ENCODE peak calls at places on chromosomes 16 and 17, in seven cellular contexts. One of them, this sample, is unnamed.

GRCh38 chr16:52725043-52725442 is 178.1 kb upstream of the TOX3 start:
- DNase-seq in heart right ventricle: no peak
- DNase-seq in brain microvascular endothelial cell: no peak
- DNase-seq in thyroid gland: no peak
- DNase-seq in DND-41: no peak
- DNase-seq in left ventricle myocardium inferior: no peak
- DNase-seq in hepatocyte: no peak
- DNase-seq in this sample: no peak

GRCh38 chr16:81940781-81941560 is 70.3 kb downstream of the SDR42E1 start:
- DNase-seq in heart right ventricle: no peak
- DNase-seq in brain microvascular endothelial cell: peak; percentile 28
- DNase-seq in thyroid gland: no peak
- DNase-seq in DND-41: no peak
- DNase-seq in left ventricle myocardium inferior: no peak
- DNase-seq in hepatocyte: peak; percentile 50
- DNase-seq in this sample: peak; percentile 24

GRCh38 chr16:27408012-27408601 is 6.1 kb downstream of the IL21R start:
- DNase-seq in heart right ventricle: no peak
- DNase-seq in brain microvascular endothelial cell: peak; percentile 87
- DNase-seq in thyroid gland: no peak
- DNase-seq in DND-41: no peak
- DNase-seq in left ventricle myocardium inferior: no peak
- DNase-seq in hepatocyte: no peak
- DNase-seq in this sample: no peak

GRCh38 chr16:77211880-77212735 is 12.9 kb downstream of the SYCE1L start:
- DNase-seq in heart right ventricle: peak; percentile 53
- DNase-seq in brain microvascular endothelial cell: no peak
- DNase-seq in thyroid gland: peak; percentile 76
- DNase-seq in DND-41: no peak
- DNase-seq in left ventricle myocardium inferior: peak; percentile 38
- DNase-seq in hepatocyte: peak; percentile 87
- DNase-seq in this sample: no peak

GRCh38 chr17:61678339-61678738 is 87.3 kb upstream of the NACA2 start:
- DNase-seq in heart right ventricle: no peak
- DNase-seq in brain microvascular endothelial cell: no peak
- DNase-seq in thyroid gland: no peak
- DNase-seq in DND-41: no peak
- DNase-seq in left ventricle myocardium inferior: no peak
- DNase-seq in hepatocyte: no peak
- DNase-seq in this sample: no peak

GRCh38 chr17:6444573-6445335 is 499 bp downstream of the PIMREG start:
- DNase-seq in heart right ventricle: no peak
- DNase-seq in brain microvascular endothelial cell: no peak
- DNase-seq in thyroid gland: no peak
- DNase-seq in DND-41: no peak
- DNase-seq in left ventricle myocardium inferior: no peak
- DNase-seq in hepatocyte: no peak
- DNase-seq in this sample: no peak

GRCh38 chr17:68987966-68988365 is 32.8 kb upstream of the ABCA8 start:
- DNase-seq in heart right ventricle: no peak
- DNase-seq in brain microvascular endothelial cell: no peak
- DNase-seq in thyroid gland: no peak
- DNase-seq in DND-41: no peak
- DNase-seq in left ventricle myocardium inferior: no peak
- DNase-seq in hepatocyte: no peak
- DNase-seq in this sample: no peak

GRCh38 chr16:84555418-84556196 is 51.1 kb upstream of the MEAK7 start:
- DNase-seq in heart right ventricle: no peak
- DNase-seq in brain microvascular endothelial cell: no peak
- DNase-seq in thyroid gland: peak; percentile 65
- DNase-seq in DND-41: no peak
- DNase-seq in left ventricle myocardium inferior: no peak
- DNase-seq in hepatocyte: no peak
- DNase-seq in this sample: no peak

GRCh38 chr17:30372755-30373154 is 6.0 kb upstream of the CPD start:
- DNase-seq in heart right ventricle: no peak
- DNase-seq in brain microvascular endothelial cell: no peak
- DNase-seq in thyroid gland: no peak
- DNase-seq in DND-41: no peak
- DNase-seq in left ventricle myocardium inferior: no peak
- DNase-seq in hepatocyte: no peak
- DNase-seq in this sample: no peak

GRCh38 chr17:82961366-82962162 is 117.8 kb upstream of the METRNL start:
- DNase-seq in heart right ventricle: no peak
- DNase-seq in brain microvascular endothelial cell: no peak
- DNase-seq in thyroid gland: no peak
- DNase-seq in DND-41: no peak
- DNase-seq in left ventricle myocardium inferior: peak; percentile 12
- DNase-seq in hepatocyte: no peak
- DNase-seq in this sample: no peak

GRCh38 chr16:86733526-86734254 is 155.3 kb downstream of the FOXL1 start:
- DNase-seq in heart right ventricle: no peak
- DNase-seq in brain microvascular endothelial cell: no peak
- DNase-seq in thyroid gland: no peak
- DNase-seq in DND-41: no peak
- DNase-seq in left ventricle myocardium inferior: no peak
- DNase-seq in hepatocyte: no peak
- DNase-seq in this sample: no peak

GRCh38 chr17:51166987-51167931 is 1.0 kb downstream of the NME2 start:
- DNase-seq in heart right ventricle: peak; percentile 56
- DNase-seq in brain microvascular endothelial cell: no peak
- DNase-seq in thyroid gland: peak; percentile 44
- DNase-seq in DND-41: peak; percentile 72
- DNase-seq in left ventricle myocardium inferior: peak; percentile 43
- DNase-seq in hepatocyte: peak; percentile 72
- DNase-seq in this sample: no peak

GRCh38 chr16:23317266-23317661 is 15.2 kb downstream of the SCNN1B start:
- DNase-seq in heart right ventricle: no peak
- DNase-seq in brain microvascular endothelial cell: no peak
- DNase-seq in thyroid gland: peak; percentile 65
- DNase-seq in DND-41: no peak
- DNase-seq in left ventricle myocardium inferior: no peak
- DNase-seq in hepatocyte: no peak
- DNase-seq in this sample: no peak

GRCh38 chr17:13544292-13544691 is 57.4 kb downstream of the HS3ST3A1 start:
- DNase-seq in heart right ventricle: no peak
- DNase-seq in brain microvascular endothelial cell: peak; percentile 97
- DNase-seq in thyroid gland: no peak
- DNase-seq in DND-41: no peak
- DNase-seq in left ventricle myocardium inferior: no peak
- DNase-seq in hepatocyte: peak; percentile 69
- DNase-seq in this sample: peak; percentile 81

GRCh38 chr16:24851700-24852099 is 5.9 kb downstream of the SLC5A11 start:
- DNase-seq in heart right ventricle: no peak
- DNase-seq in brain microvascular endothelial cell: no peak
- DNase-seq in thyroid gland: no peak
- DNase-seq in DND-41: no peak
- DNase-seq in left ventricle myocardium inferior: no peak
- DNase-seq in hepatocyte: no peak
- DNase-seq in this sample: no peak

GRCh38 chr16:58045096-58045495 is 19.5 kb downstream of the MMP15 start:
- DNase-seq in heart right ventricle: no peak
- DNase-seq in brain microvascular endothelial cell: no peak
- DNase-seq in thyroid gland: no peak
- DNase-seq in DND-41: no peak
- DNase-seq in left ventricle myocardium inferior: no peak
- DNase-seq in hepatocyte: no peak
- DNase-seq in this sample: no peak

DNA sequence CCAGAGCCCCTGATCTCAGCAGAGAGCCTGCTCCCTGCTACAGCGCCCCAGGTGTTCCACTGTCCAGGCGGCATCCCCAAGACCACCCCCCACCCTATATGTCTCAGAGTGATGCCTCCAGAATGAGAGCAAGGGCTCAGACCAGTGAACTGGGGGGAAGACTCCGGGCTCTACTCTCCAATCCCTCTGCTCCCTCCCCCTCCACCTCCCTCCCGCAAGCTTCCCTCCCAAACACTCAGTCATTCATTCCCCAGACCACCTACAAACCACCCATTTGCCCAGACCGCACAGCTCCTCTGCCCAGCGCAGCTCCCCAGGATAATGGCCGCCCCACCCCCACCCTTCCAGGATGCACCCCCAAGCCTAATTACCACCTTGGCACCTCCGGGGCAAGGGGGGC is 59.4 kb upstream of the TAC4 start:
- DNase-seq in heart right ventricle: no peak
- DNase-seq in brain microvascular endothelial cell: no peak
- DNase-seq in thyroid gland: no peak
- DNase-seq in DND-41: no peak
- DNase-seq in left ventricle myocardium inferior: no peak
- DNase-seq in hepatocyte: no peak
- DNase-seq in this sample: no peak
- H3K27me3 ChIP-seq in heart right ventricle: peaks cover 97% of the 10 kb centered on the region
- H3K27me3 ChIP-seq in brain microvascular endothelial cell: peaks cover 80% of the 10 kb centered on the region
- H3K27me3 ChIP-seq in thyroid gland: no peaks in the 10 kb centered on the region
- H3K27me3 ChIP-seq in DND-41: peaks cover 25% of the 10 kb centered on the region
- H3K27me3 ChIP-seq in left ventricle myocardium inferior: peaks cover 97% of the 10 kb centered on the region
- H3K27me3 ChIP-seq in hepatocyte: peaks cover 85% of the 10 kb centered on the region
- H3K27me3 ChIP-seq in this sample: peaks cover 71% of the 10 kb centered on the region

GRCh38 chr16:55756963-55757362 is 75.9 kb downstream of the CES1 start:
- DNase-seq in heart right ventricle: no peak
- DNase-seq in brain microvascular endothelial cell: no peak
- DNase-seq in thyroid gland: no peak
- DNase-seq in DND-41: no peak
- DNase-seq in left ventricle myocardium inferior: no peak
- DNase-seq in hepatocyte: no peak
- DNase-seq in this sample: no peak

GRCh38 chr16:55765161-55765560 is 67.7 kb downstream of the CES1 start:
- DNase-seq in heart right ventricle: no peak
- DNase-seq in brain microvascular endothelial cell: no peak
- DNase-seq in thyroid gland: no peak
- DNase-seq in DND-41: no peak
- DNase-seq in left ventricle myocardium inferior: no peak
- DNase-seq in hepatocyte: no peak
- DNase-seq in this sample: no peak

GRCh38 chr16:55760665-55761035 is 72.2 kb downstream of the CES1 start:
- DNase-seq in heart right ventricle: no peak
- DNase-seq in brain microvascular endothelial cell: no peak
- DNase-seq in thyroid gland: peak; percentile 1
- DNase-seq in DND-41: no peak
- DNase-seq in left ventricle myocardium inferior: peak; percentile 62
- DNase-seq in hepatocyte: no peak
- DNase-seq in this sample: no peak

DNA sequence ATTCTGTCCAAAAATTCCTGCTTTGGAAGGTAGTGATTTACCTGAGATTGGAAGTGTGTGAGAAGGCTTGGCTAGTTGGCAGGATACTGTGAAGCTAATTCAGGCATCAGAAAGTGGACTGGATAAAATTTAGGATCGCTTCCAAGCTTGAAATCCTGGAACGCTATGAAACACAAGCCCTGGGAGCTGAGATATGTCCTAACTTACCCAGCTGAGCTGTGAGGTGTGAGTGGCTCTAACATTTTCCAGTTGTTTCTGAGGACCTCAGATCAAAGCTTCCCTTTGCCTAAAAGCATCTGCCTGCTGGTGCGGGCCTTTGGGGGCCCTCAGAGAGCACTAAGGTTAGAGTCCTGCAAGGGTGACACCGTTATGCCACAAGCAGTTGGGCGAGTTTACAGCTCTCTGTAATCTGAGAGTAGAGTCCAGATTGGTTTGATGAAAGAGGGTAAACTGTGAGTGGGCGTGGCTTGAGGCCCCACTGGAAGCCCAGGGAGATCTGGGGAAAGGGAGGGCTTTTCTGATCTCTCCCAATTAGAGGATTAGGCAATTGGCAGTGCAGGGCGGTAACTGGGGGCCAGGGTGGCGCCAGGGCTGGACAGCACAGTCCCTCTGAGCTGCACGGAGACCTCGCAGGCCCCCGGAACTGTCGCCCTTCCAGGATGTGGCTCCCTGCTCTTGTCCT is 72.8 kb downstream of the CES1 start:
- DNase-seq in heart right ventricle: no peak
- DNase-seq in brain microvascular endothelial cell: no peak
- DNase-seq in thyroid gland: no peak
- DNase-seq in DND-41: no peak
- DNase-seq in left ventricle myocardium inferior: peak; percentile 24
- DNase-seq in hepatocyte: peak; percentile 40
- DNase-seq in this sample: no peak
- H3K4me3 ChIP-seq in heart right ventricle: peak overlapping the region; percentile 40
- H3K4me3 ChIP-seq in brain microvascular endothelial cell: no peak overlapping the region
- H3K4me3 ChIP-seq in thyroid gland: no peak overlapping the region
- H3K4me3 ChIP-seq in DND-41: no peak overlapping the region
- H3K4me3 ChIP-seq in left ventricle myocardium inferior: peak overlapping the region; percentile 51
- H3K4me3 ChIP-seq in hepatocyte: no peak overlapping the region
- H3K4me3 ChIP-seq in this sample: peak overlapping the region; percentile 17

GRCh38 chr17:351875-352420 is 659 bp downstream of the RPH3AL start:
- DNase-seq in heart right ventricle: no peak
- DNase-seq in brain microvascular endothelial cell: no peak
- DNase-seq in thyroid gland: no peak
- DNase-seq in DND-41: no peak
- DNase-seq in left ventricle myocardium inferior: no peak
- DNase-seq in hepatocyte: no peak
- DNase-seq in this sample: no peak

GRCh38 chr17:351436-351713 is 1.2 kb downstream of the RPH3AL start:
- DNase-seq in heart right ventricle: no peak
- DNase-seq in brain microvascular endothelial cell: no peak
- DNase-seq in thyroid gland: no peak
- DNase-seq in DND-41: no peak
- DNase-seq in left ventricle myocardium inferior: no peak
- DNase-seq in hepatocyte: no peak
- DNase-seq in this sample: no peak

GRCh38 chr17:349666-350065 is 2.9 kb downstream of the RPH3AL start:
- DNase-seq in heart right ventricle: no peak
- DNase-seq in brain microvascular endothelial cell: no peak
- DNase-seq in thyroid gland: no peak
- DNase-seq in DND-41: no peak
- DNase-seq in left ventricle myocardium inferior: no peak
- DNase-seq in hepatocyte: no peak
- DNase-seq in this sample: no peak

GRCh38 chr17:352421-353212 is at the start of gene RPH3AL:
- DNase-seq in heart right ventricle: peak; percentile 55
- DNase-seq in brain microvascular endothelial cell: peak; percentile 24
- DNase-seq in thyroid gland: peak; percentile 91
- DNase-seq in DND-41: no peak
- DNase-seq in left ventricle myocardium inferior: no peak
- DNase-seq in hepatocyte: peak; percentile 87
- DNase-seq in this sample: no peak

GRCh38 chr17:350706-351435 is 1.7 kb downstream of the RPH3AL start:
- DNase-seq in heart right ventricle: peak; percentile 83
- DNase-seq in brain microvascular endothelial cell: no peak
- DNase-seq in thyroid gland: peak; percentile 61
- DNase-seq in DND-41: no peak
- DNase-seq in left ventricle myocardium inferior: peak; percentile 83
- DNase-seq in hepatocyte: peak; percentile 69
- DNase-seq in this sample: no peak
- TF ChIP-seq CTCF in heart right ventricle: no peak
- TF ChIP-seq CTCF in brain microvascular endothelial cell: no peak
- TF ChIP-seq CTCF in thyroid gland: no peak
- TF ChIP-seq CTCF in DND-41: no peak
- TF ChIP-seq CTCF in left ventricle myocardium inferior: no peak
- TF ChIP-seq CTCF in hepatocyte: no peak
- TF ChIP-seq CTCF in this sample: no peak

DNA sequence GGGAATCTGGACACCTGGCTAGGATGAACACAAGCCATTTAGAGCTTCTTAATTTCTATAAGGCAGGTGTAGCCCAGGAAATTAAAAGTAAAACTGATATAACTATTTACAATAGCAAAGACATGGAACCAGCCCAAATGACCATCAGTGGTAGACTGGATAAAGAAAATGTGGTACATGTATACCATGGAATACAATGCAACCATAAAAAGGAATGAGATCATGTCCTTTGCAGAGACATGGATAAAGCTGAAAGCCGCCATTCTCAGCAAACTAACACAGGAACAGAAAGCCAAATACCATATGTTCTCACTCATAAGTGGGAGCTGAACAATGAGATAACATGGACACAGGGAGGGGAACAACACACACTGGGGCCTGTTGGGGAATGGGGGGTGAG is 19.4 kb downstream of the FAHD1 start:
- DNase-seq in heart right ventricle: no peak
- DNase-seq in brain microvascular endothelial cell: no peak
- DNase-seq in thyroid gland: no peak
- DNase-seq in DND-41: no peak
- DNase-seq in left ventricle myocardium inferior: no peak
- DNase-seq in hepatocyte: no peak
- DNase-seq in this sample: no peak
- H3K27me3 ChIP-seq in heart right ventricle: no peaks in the 10 kb centered on the region
- H3K27me3 ChIP-seq in brain microvascular endothelial cell: no peaks in the 10 kb centered on the region
- H3K27me3 ChIP-seq in thyroid gland: no peaks in the 10 kb centered on the region
- H3K27me3 ChIP-seq in DND-41: peaks cover 4% of the 10 kb centered on the region
- H3K27me3 ChIP-seq in left ventricle myocardium inferior: peaks cover 4% of the 10 kb centered on the region
- H3K27me3 ChIP-seq in hepatocyte: no peaks in the 10 kb centered on the region
- H3K27me3 ChIP-seq in this sample: no peaks in the 10 kb centered on the region

This sample was measured in BJ.